ENCODE peak calls at places on chromosome 12, in nine cellular contexts. H, U, X, B, Q, W, N, F and J are unnamed samples.

GRCh38 chr12:26939192-26939832 is 1.0 kb downstream of the FGFR1OP2 start:
- DNase-seq in B (peak), F (no peak), W (no peak), N (no peak), U (no peak), X (no peak), Q (no peak), H (no peak), J (peak)

GRCh38 chr12:53674977-53675700 is 744 bp downstream of the ATP5MC2 start:
- DNase-seq in W (no peak), U (no peak), B (no peak), F (no peak), N (no peak), X (no peak), H (no peak), Q (no peak), J (no peak)

GRCh38 chr12:66288121-66288520 is 14.2 kb upstream of the HELB start:
- DNase-seq in F (no peak), W (peak), X (peak), U (no peak), H (no peak), Q (no peak), B (no peak), N (no peak), J (no peak)

GRCh38 chr12:30219047-30219446 is 435.3 kb upstream of the TMTC1 start:
- DNase-seq in H (no peak), W (no peak), B (peak), N (no peak), U (no peak), X (no peak), F (no peak), Q (no peak), J (no peak)

GRCh38 chr12:131091413-131091975 is 137.8 kb downstream of the ADGRD1 start:
- DNase-seq in N (no peak), F (no peak), B (no peak), U (no peak), H (no peak), W (no peak), X (peak), Q (no peak), J (peak)

GRCh38 chr12:121784460-121784859 is 9.0 kb downstream of the RHOF start:
- DNase-seq in U (no peak), Q (no peak), W (no peak), H (no peak), X (no peak), B (peak), N (no peak), F (no peak), J (no peak)

GRCh38 chr12:28961948-28962384 is 187.1 kb upstream of the FAR2 start:
- DNase-seq in W (no peak), H (no peak), U (no peak), X (no peak), Q (no peak), N (no peak), F (no peak), B (no peak), J (no peak)

GRCh38 chr12:8145754-8146415 is 10.9 kb upstream of the ZNF705A start:
- DNase-seq in N (no peak), B (peak), H (no peak), U (peak), Q (peak), F (peak), X (no peak), W (no peak), J (no peak)

GRCh38 chr12:44287545-44287944 is 451.7 kb downstream of the TMEM117 start:
- DNase-seq in Q (no peak), B (peak), W (no peak), X (no peak), F (no peak), N (no peak), U (no peak), H (no peak), J (no peak)

GRCh38 chr12:91964501-91964900 is 181.1 kb downstream of the BTG1 start:
- DNase-seq in Q (no peak), F (no peak), H (no peak), B (peak), U (no peak), X (no peak), N (no peak), W (no peak), J (no peak)

GRCh38 chr12:42819801-42820200 is 230.3 kb upstream of the PRICKLE1 start:
- DNase-seq in X (no peak), N (no peak), W (no peak), U (no peak), H (no peak), Q (no peak), B (no peak), F (no peak), J (no peak)

GRCh38 chr12:107519906-107520859 is 165.4 kb upstream of the PWP1 start:
- DNase-seq in H (peak), W (no peak), Q (no peak), F (no peak), B (no peak), X (no peak), N (no peak), U (no peak), J (no peak)

GRCh38 chr12:51622564-51622963 is 31.5 kb downstream of the SCN8A start:
- DNase-seq in W (no peak), H (no peak), F (no peak), B (peak), Q (no peak), X (no peak), N (no peak), U (no peak), J (no peak)

GRCh38 chr12:26182377-26182776 is 13.0 kb upstream of the SSPN start:
- DNase-seq in U (no peak), Q (no peak), H (no peak), F (no peak), B (no peak), X (no peak), W (no peak), N (no peak), J (no peak)

GRCh38 chr12:54016478-54016964 is 7.7 kb downstream of the HOXC8 start:
- DNase-seq in W (no peak), B (peak), H (peak), U (no peak), F (peak), X (no peak), N (no peak), Q (no peak), J (no peak)

GRCh38 chr12:123973552-123974341 is 732 bp downstream of the ZNF664 start:
- DNase-seq in F (peak), H (no peak), N (peak), Q (no peak), W (peak), B (peak), X (peak), U (no peak), J (peak)

GRCh38 chr12:63823040-63823439 is 21.5 kb upstream of the SRGAP1 start:
- DNase-seq in N (no peak), H (no peak), X (no peak), Q (no peak), U (no peak), W (no peak), F (no peak), B (no peak), J (no peak)

GRCh38 chr12:16385779-16386646 is 38.6 kb downstream of the MGST1 start:
- DNase-seq in Q (peak), F (no peak), H (peak), B (peak), N (peak), U (peak), W (no peak), X (no peak), J (no peak)

GRCh38 chr12:1769809-1770494 is 50.4 kb upstream of the LRTM2 start:
- DNase-seq in X (no peak), U (no peak), H (no peak), B (peak), F (no peak), Q (no peak), N (no peak), W (no peak), J (no peak)

GRCh38 chr12:11143352-11143751 is 8.9 kb upstream of the TAS2R30 start:
- DNase-seq in U (no peak), Q (no peak), F (no peak), H (no peak), B (no peak), W (no peak), N (no peak), X (no peak), J (no peak)

GRCh38 chr12:32755051-32755653 is 545 bp downstream of the YARS2 start:
- DNase-seq in Q (peak), H (peak), B (peak), X (peak), F (peak), W (peak), U (peak), N (peak), J (peak)

GRCh38 chr12:108724054-108724889 is 7.0 kb downstream of the CORO1C start:
- DNase-seq in H (no peak), X (peak), W (no peak), F (no peak), U (no peak), B (peak), N (no peak), Q (no peak), J (no peak)

GRCh38 chr12:128852026-128852725 is 1.1 kb upstream of the GLT1D1 start:
- DNase-seq in W (no peak), H (no peak), B (no peak), X (no peak), Q (no peak), U (no peak), F (no peak), N (no peak), J (no peak)

GRCh38 chr12:47377414-47378221 is 297.9 kb upstream of the AMIGO2 start:
- DNase-seq in W (no peak), N (no peak), Q (no peak), H (no peak), U (peak), X (no peak), F (peak), B (peak), J (no peak)

GRCh38 chr12:107411792-107412535 is 273.6 kb upstream of the PWP1 start:
- DNase-seq in N (no peak), B (peak), F (no peak), H (no peak), Q (no peak), X (no peak), U (peak), W (no peak), J (no peak)

GRCh38 chr12:78120866-78121590 is 290.3 kb downstream of the NAV3 start:
- DNase-seq in B (peak), H (no peak), X (no peak), U (no peak), N (no peak), F (no peak), W (no peak), Q (no peak), J (peak)

GRCh38 chr12:124655317-124656213 is 88.2 kb upstream of the NCOR2 start:
- DNase-seq in W (no peak), X (no peak), Q (peak), B (peak), H (no peak), U (peak), F (peak), N (no peak), J (no peak)

GRCh38 chr12:49121047-49121696 is 10.0 kb downstream of the TUBA1B start:
- DNase-seq in F (no peak), Q (peak), H (peak), B (peak), U (no peak), X (no peak), W (no peak), N (no peak), J (no peak)

GRCh38 chr12:47160296-47161244 is 80.8 kb upstream of the AMIGO2 start:
- DNase-seq in Q (no peak), H (no peak), X (no peak), N (no peak), U (no peak), W (no peak), F (no peak), B (no peak), J (no peak)

GRCh38 chr12:95117178-95117599 is 43.8 kb upstream of the NR2C1 start:
- DNase-seq in W (peak), F (no peak), X (peak), Q (peak), H (peak), N (peak), B (peak), U (peak), J (peak)

GRCh38 chr12:92146497-92146828 is 817 bp upstream of the BTG1 start:
- DNase-seq in W (no peak), Q (no peak), B (peak), U (no peak), N (no peak), H (no peak), X (no peak), F (no peak), J (no peak)

GRCh38 chr12:62210422-62210821 is 49.8 kb upstream of the USP15 start:
- DNase-seq in H (peak), Q (peak), B (peak), W (peak), N (no peak), U (no peak), X (peak), F (no peak), J (peak)

GRCh38 chr12:91406920-91407341 is 224.3 kb upstream of the DCN start:
- DNase-seq in F (no peak), B (no peak), X (peak), W (no peak), H (no peak), N (no peak), Q (no peak), U (no peak), J (peak)

GRCh38 chr12:78457951-78458350 is 406.6 kb upstream of the SYT1 start:
- DNase-seq in F (no peak), H (no peak), N (no peak), X (no peak), W (no peak), Q (no peak), U (peak), B (peak), J (peak)

GRCh38 chr12:66269757-66270383 is 32.4 kb upstream of the HELB start:
- DNase-seq in N (no peak), H (peak), U (peak), F (no peak), Q (no peak), X (peak), W (no peak), B (peak), J (peak)

GRCh38 chr12:14394317-14395058 is 29.0 kb downstream of the ATF7IP start:
- DNase-seq in B (peak), W (peak), F (no peak), U (peak), X (peak), N (no peak), H (peak), Q (no peak), J (peak)

GRCh38 chr12:28966049-28966778 is 182.9 kb upstream of the FAR2 start:
- DNase-seq in Q (no peak), W (no peak), B (peak), N (no peak), U (no peak), F (no peak), H (peak), X (no peak), J (no peak)

GRCh38 chr12:43789941-43790340 is 16.2 kb downstream of the TWF1 start:
- DNase-seq in F (no peak), B (peak), N (no peak), Q (no peak), H (no peak), X (no peak), W (no peak), U (no peak), J (no peak)

GRCh38 chr12:119308743-119309456 is 25.6 kb upstream of the CCDC60 start:
- DNase-seq in F (no peak), X (no peak), Q (no peak), H (no peak), N (no peak), W (no peak), B (no peak), U (no peak), J (no peak)

GRCh38 chr12:50265770-50266524 is 17.4 kb downstream of the LIMA1 start:
- DNase-seq in Q (no peak), F (no peak), X (no peak), B (no peak), W (no peak), H (no peak), N (no peak), U (no peak), J (no peak)

GRCh38 chr12:50258167-50258551 is 25.2 kb downstream of the LIMA1 start:
- DNase-seq in N (no peak), B (no peak), U (no peak), W (no peak), F (no peak), X (no peak), H (no peak), Q (no peak), J (no peak)

GRCh38 chr12:50263832-50264231 is 19.5 kb downstream of the LIMA1 start:
- DNase-seq in U (no peak), H (no peak), B (no peak), X (no peak), W (no peak), F (no peak), N (no peak), Q (no peak), J (no peak)

GRCh38 chr12:50257226-50258166 is 25.8 kb downstream of the LIMA1 start:
- DNase-seq in W (no peak), X (no peak), Q (no peak), B (peak), U (no peak), F (no peak), N (no peak), H (peak), J (no peak)

GRCh38 chr12:50261654-50262053 is 21.7 kb downstream of the LIMA1 start:
- DNase-seq in F (no peak), B (peak), Q (no peak), X (no peak), W (no peak), H (no peak), N (no peak), U (no peak), J (no peak)
- TF ChIP-seq CTCF in F (no peak), B (peak), Q (no peak), X (no peak), W (no peak), H (no peak), N (no peak), U (no peak), J (no peak)

DNA sequence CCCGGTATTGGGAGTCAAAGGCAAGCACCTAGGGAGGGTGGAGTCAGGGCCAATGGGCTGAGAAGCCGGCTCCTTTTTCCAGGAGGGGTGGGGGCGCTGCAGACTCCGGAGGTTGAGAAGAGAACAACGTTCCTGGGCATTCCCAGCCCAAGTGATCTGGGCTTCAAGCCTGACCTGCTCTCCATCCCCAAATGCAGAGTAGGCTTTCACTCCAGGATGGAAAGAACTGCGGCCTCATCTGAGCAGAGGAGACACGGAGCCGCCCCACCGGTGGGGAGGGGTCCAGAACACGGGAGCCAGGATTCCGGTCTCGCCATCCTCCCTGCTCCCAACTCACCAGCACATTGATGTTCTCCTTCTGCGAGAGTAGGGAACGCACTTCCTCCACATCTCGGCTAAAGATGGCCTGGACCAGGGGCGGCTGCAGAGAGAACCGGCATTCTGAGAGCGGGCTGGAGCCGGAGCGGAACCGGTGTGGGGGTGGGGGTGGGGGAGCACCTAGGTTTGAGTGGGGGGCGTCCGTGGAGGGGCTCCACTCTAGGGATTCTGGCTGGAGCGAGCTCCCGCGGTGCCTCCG is 605 bp downstream of the ANKRD52 start:
- DNase-seq in N (no peak), Q (peak), H (no peak), U (no peak), W (no peak), X (peak), F (no peak), B (peak), J (peak)
- TF ChIP-seq CTCF in N (no peak), Q (no peak), H (peak), U (no peak), W (no peak), X (no peak), F (no peak), B (no peak), J (no peak)

DNA sequence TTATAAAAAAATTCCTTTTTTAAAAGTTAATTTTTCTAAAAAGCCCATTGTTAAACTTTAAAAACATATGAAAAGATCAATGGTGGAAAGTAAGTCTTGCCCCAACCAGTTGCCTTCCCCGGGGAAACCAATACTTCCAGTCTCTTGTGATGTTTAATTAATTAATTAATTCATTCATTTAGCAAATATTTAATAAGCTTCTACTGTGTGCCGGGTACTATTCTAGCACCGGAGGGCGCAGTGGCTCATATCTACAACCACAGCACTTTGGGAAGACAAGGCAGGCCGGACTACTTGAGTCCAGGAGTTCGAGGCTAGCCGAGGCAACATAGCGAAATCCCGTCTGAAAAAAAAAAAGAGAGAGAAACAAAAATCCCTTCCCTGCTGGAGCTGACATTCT is 87.4 kb downstream of the HECTD4 start:
- DNase-seq in H (no peak), Q (peak), X (no peak), B (peak), W (no peak), N (no peak), U (no peak), F (no peak), J (no peak)
- TF ChIP-seq CTCF in H (peak), Q (peak), X (no peak), B (peak), W (no peak), N (no peak), U (peak), F (no peak), J (no peak)

GRCh38 chr12:114935658-114936057 is 251.7 kb upstream of the TBX3 start:
- DNase-seq in U (no peak), W (no peak), B (no peak), X (no peak), F (no peak), Q (no peak), N (no peak), H (no peak), J (no peak)
- TF ChIP-seq CTCF in U (no peak), W (no peak), B (no peak), X (no peak), F (no peak), Q (no peak), N (no peak), H (peak), J (no peak)

DNA sequence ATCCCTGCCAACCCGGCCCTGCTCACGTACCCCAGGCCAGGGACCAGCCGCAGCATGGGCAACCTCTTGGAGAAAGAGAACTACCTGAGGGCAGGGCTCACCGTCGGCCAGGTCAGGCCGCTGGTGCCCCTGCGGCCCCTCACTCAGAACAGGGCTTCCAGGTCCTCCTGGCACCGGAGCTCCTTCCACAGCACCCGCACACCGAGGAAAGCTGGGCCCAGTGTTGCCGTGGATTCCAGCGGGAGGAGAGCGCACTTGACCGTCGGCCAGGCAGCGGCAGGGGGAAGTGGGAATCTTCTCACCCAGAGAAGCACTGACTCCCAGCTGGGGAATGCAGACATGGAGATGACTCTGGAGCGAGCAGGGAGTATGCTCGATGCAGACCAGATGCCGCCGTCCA is 7.9 kb upstream of the VAMP1 start:
- DNase-seq in F (no peak), Q (no peak), X (no peak), H (no peak), U (no peak), W (no peak), N (no peak), B (no peak), J (no peak)
- TF ChIP-seq CTCF in F (no peak), Q (no peak), X (no peak), H (no peak), U (no peak), W (no peak), N (no peak), B (no peak), J (no peak)

DNA sequence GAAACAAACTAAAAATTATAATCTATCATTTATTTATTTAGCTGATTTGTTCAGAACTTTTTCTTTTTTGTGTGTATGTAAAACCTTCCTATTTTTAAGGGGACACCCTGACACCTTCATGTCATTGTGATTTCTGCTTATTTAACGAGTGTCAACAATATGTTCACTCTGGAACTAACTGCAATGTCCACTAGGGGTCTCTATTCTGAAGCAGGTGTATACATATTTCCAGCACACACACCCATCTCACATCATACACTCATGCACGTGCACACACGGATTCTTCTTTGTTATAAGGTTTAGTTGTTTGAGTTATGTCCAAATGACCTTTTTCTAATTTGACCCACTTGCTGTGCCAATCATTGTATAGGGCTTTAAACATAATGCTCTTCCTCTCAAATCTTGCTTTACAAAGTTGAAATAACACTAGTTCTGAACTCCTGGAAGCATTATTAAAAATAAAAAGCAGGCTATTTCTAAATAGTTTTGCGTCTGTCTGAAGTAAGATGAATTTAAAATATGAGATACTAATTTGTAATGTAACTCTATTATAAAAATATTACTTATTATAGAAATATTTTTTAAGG is 15.5 kb downstream of the E2F7 start:
- DNase-seq in H (peak), Q (peak), F (no peak), X (peak), U (peak), B (peak), N (no peak), W (no peak), J (peak)
- TF ChIP-seq CTCF in H (peak), Q (peak), F (peak), X (peak), U (peak), B (peak), N (peak), W (peak), J (peak)